ENCODE peak calls at places on chromosomes 13 and 19, in four cellular contexts. F is stimulated activated CD4-positive, alpha-beta T cell treated with anti-CD3 and anti-CD28 coated beads, TNF-alpha, amount 100 ng/mL, for 1 hour; A is COR-L47; M is lower lobe of right lung. H is an unnamed sample.

GRCh38 chr13:27406178-27406939 is 18.1 kb upstream of the GTF3A start:
- DNase-seq in M (no peak), A (peak), F (peak), H (peak)

GRCh38 chr19:19134687-19135158 is 3.6 kb downstream of the TMEM161A start:
- DNase-seq in M (peak), F (no peak), A (no peak), H (no peak)

GRCh38 chr19:4597278-4597974 is 37.9 kb upstream of the SEMA6B start:
- DNase-seq in F (no peak), M (no peak), A (no peak), H (peak)

GRCh38 chr13:111897178-111897845 is 169.6 kb upstream of the SOX1 start:
- DNase-seq in M (no peak), F (no peak), A (no peak), H (no peak)

GRCh38 chr13:111505175-111505777 is 184.8 kb downstream of the TEX29 start:
- DNase-seq in A (peak), M (no peak), F (no peak), H (peak)

GRCh38 chr19:50427997-50428425 is 4.7 kb upstream of the MYBPC2 start:
- DNase-seq in M (peak), A (no peak), F (no peak), H (no peak)

GRCh38 chr13:33721719-33722118 is 96.2 kb upstream of the RFC3 start:
- DNase-seq in M (no peak), F (no peak), A (no peak), H (no peak)

GRCh38 chr19:19911150-19911549 is 10.4 kb downstream of the ZNF93 start:
- DNase-seq in A (no peak), M (no peak), F (no peak), H (no peak)

GRCh38 chr19:35350591-35350990 is 2.9 kb downstream of the FFAR1 start:
- DNase-seq in F (no peak), A (no peak), M (peak), H (no peak)

GRCh38 chr13:99903140-99903539 is 68.4 kb downstream of the ZIC5 start:
- DNase-seq in M (no peak), F (no peak), A (no peak), H (no peak)

GRCh38 chr13:32135655-32136054 is 104.1 kb downstream of the FRY start:
- DNase-seq in M (no peak), A (no peak), F (no peak), H (no peak)

GRCh38 chr19:2754659-2755447 is 15.0 kb upstream of the SLC39A3 start:
- DNase-seq in F (no peak), M (no peak), A (no peak), H (no peak)

GRCh38 chr13:51767100-51767499 is 36.9 kb downstream of the DHRS12 start:
- DNase-seq in A (no peak), F (no peak), M (no peak), H (peak)

GRCh38 chr13:76293346-76293745 is 592.9 kb downstream of the KCTD12 start:
- DNase-seq in M (no peak), A (no peak), F (no peak), H (no peak)

H was measured in A549.